ENCODE peak calls at places on chromosomes 4 and X, in four cellular contexts. B, A, V and E are unnamed samples.

GRCh38 chr4:38811307-38811706 is 6.7 kb upstream of the TLR1 start:
- DNase-seq in B (no peak), A (no peak), V (no peak), E (no peak)

GRCh38 chr4:184267206-184267608 is 49.5 kb upstream of the ENPP6 start:
- DNase-seq in B (no peak), A (no peak), V (no peak), E (no peak)

GRCh38 chrX:114889454-114889853 is 128.0 kb downstream of the IL13RA2 start:
- DNase-seq in B (no peak), A (no peak), V (no peak), E (no peak)

GRCh38 chr4:74661427-74662171 is 132.7 kb downstream of the BTC start:
- DNase-seq in B (no peak), A (no peak), V (no peak), E (no peak)

GRCh38 chr4:153497091-153497531 is 31.0 kb downstream of the TMEM131L start:
- DNase-seq in B (no peak), A (no peak), V (no peak), E (no peak)

GRCh38 chr4:8029689-8030088 is 90.0 kb upstream of the AFAP1 start:
- DNase-seq in B (no peak), A (no peak), V (no peak), E (no peak)

GRCh38 chrX:12360389-12360788 is 222.1 kb downstream of the FRMPD4 start:
- DNase-seq in B (no peak), A (no peak), V (no peak), E (no peak)

GRCh38 chr4:986428-986948 is 356 bp upstream of the IDUA start:
- DNase-seq in B (peak; percentile 79), A (no peak), V (no peak), E (no peak)

GRCh38 chr4:38791005-38791404 is 8.2 kb upstream of the TLR10 start:
- DNase-seq in B (no peak), A (no peak), V (no peak), E (no peak)

GRCh38 chr4:154982187-154983047 is 201.3 kb downstream of the RBM46 start:
- DNase-seq in B (peak; percentile 87), A (peak; percentile 68), V (no peak), E (peak; percentile 39)

GRCh38 chr4:2271279-2272025 is 9.5 kb upstream of the MXD4 start:
- DNase-seq in B (no peak), A (no peak), V (peak; percentile 69), E (no peak)

GRCh38 chrX:2692221-2693122 is 1.4 kb downstream of the CD99 start:
- DNase-seq in B (peak; percentile 50), A (no peak), V (peak; percentile 84), E (no peak)

GRCh38 chr4:139795476-139795875 is 129.9 kb downstream of the MGST2 start:
- DNase-seq in B (no peak), A (no peak), V (no peak), E (no peak)

GRCh38 chrX:72094894-72095293 is 36.8 kb downstream of the RTL5 start:
- DNase-seq in B (peak; percentile 46), A (no peak), V (peak; percentile 84), E (no peak)

GRCh38 chrX:43349363-43349762 is 306.7 kb upstream of the MAOA start:
- DNase-seq in B (peak; percentile 56), A (no peak), V (peak; percentile 22), E (peak; percentile 35)

GRCh38 chrX:154409222-154409871 is at the start of gene DNASE1L1:
- DNase-seq in B (peak; percentile 86), A (peak; percentile 92), V (peak; percentile 95), E (peak; percentile 96)

GRCh38 chr4:148435654-148436406 is 6.4 kb downstream of the NR3C2 start:
- DNase-seq in B (no peak), A (no peak), V (no peak), E (no peak)

GRCh38 chr4:81314897-81315470 is 100.0 kb upstream of the PRKG2 start:
- DNase-seq in B (no peak), A (no peak), V (no peak), E (no peak)

GRCh38 chr4:2868840-2869487 is 25.3 kb downstream of the ADD1 start:
- DNase-seq in B (no peak), A (no peak), V (no peak), E (no peak)

GRCh38 chr4:167934216-167934615 is 158.1 kb upstream of the ANXA10 start:
- DNase-seq in B (no peak), A (no peak), V (no peak), E (no peak)

GRCh38 chrX:68717196-68717595 is 69.7 kb downstream of the STARD8 start:
- DNase-seq in B (no peak), A (no peak), V (peak; percentile 43), E (peak; percentile 16)

GRCh38 chrX:53831662-53832635 is 145.4 kb upstream of the HUWE1 start:
- DNase-seq in B (peak; percentile 74), A (no peak), V (no peak), E (no peak)

GRCh38 chrX:18354369-18355329 is at the start of gene SCML2:
- DNase-seq in B (peak; percentile 39), A (peak; percentile 68), V (peak; percentile 79), E (peak; percentile 85)

GRCh38 chr4:100295792-100296191 is 105.5 kb upstream of the DDIT4L start:
- DNase-seq in B (no peak), A (no peak), V (no peak), E (no peak)

GRCh38 chrX:134542485-134542884 is 82.5 kb downstream of the HPRT1 start:
- DNase-seq in B (peak; percentile 46), A (no peak), V (no peak), E (no peak)

GRCh38 chrX:108139303-108139702 is 47.7 kb downstream of the ATG4A start:
- DNase-seq in B (peak; percentile 43), A (no peak), V (no peak), E (no peak)

GRCh38 chrX:55710701-55711100 is 6.8 kb upstream of the RRAGB start:
- DNase-seq in B (no peak), A (no peak), V (no peak), E (no peak)

GRCh38 chr4:122992111-122992510 is 69.7 kb upstream of the NUDT6 start:
- DNase-seq in B (no peak), A (no peak), V (no peak), E (no peak)

GRCh38 chr4:14100349-14100748 is 472.8 kb upstream of the BOD1L1 start:
- DNase-seq in B (no peak), A (no peak), V (no peak), E (no peak)

GRCh38 chrX:16123222-16123786 is at the start of gene GRPR:
- DNase-seq in B (peak; percentile 91), A (peak; percentile 72), V (peak; percentile 88), E (peak; percentile 67)

GRCh38 chr4:103099691-103100392 is at the start of gene BDH2:
- DNase-seq in B (peak; percentile 98), A (no peak), V (no peak), E (peak; percentile 45)

GRCh38 chr4:136121431-136121830 is 1410.9 kb downstream of the PCDH18 start:
- DNase-seq in B (no peak), A (no peak), V (no peak), E (no peak)

GRCh38 chr4:169253087-169253675 is 17.6 kb downstream of the SH3RF1 start:
- DNase-seq in B (no peak), A (no peak), V (no peak), E (no peak)

GRCh38 chr4:103207673-103208072 is 9.5 kb upstream of the CENPE start:
- DNase-seq in B (peak; percentile 74), A (no peak), V (no peak), E (no peak)

GRCh38 chr4:40305329-40306193 is 29.6 kb upstream of the CHRNA9 start:
- DNase-seq in B (no peak), A (no peak), V (no peak), E (no peak)

GRCh38 chr4:183960912-183961569 is 55.9 kb downstream of the STOX2 start:
- DNase-seq in B (no peak), A (no peak), V (no peak), E (no peak)

GRCh38 chrX:1389181-1389992 is 2.5 kb downstream of the SLC25A6 start:
- DNase-seq in B (no peak), A (peak; percentile 61), V (peak; percentile 81), E (peak; percentile 58)

GRCh38 chr4:56704074-56704473 is 23.0 kb upstream of the HOPX start:
- DNase-seq in B (no peak), A (no peak), V (no peak), E (no peak)

GRCh38 chr4:156901871-156902270 is 69.7 kb downstream of the PDGFC start:
- DNase-seq in B (no peak), A (no peak), V (no peak), E (no peak)

DNA sequence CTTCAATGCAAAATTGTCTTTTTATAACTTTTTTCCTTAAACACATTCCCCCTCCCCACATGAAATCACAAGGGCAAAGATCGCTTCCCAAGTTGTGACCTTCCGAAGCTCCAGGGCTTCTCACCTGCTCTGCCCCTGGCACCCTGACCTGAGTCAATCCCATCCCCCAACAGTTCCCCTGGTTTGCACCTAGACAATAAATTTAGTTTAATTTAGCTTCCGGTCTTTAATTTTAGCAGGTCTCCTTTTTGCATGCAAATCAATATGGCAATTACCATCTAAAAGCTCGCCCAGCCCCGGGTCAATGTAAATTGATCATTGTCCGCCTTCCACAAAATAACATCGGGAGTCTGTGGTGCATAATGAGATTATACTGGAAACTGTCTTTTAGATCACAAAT is 6.8 kb downstream of the BCOR start:
- DNase-seq in B (no peak), A (no peak), V (peak; percentile 6), E (no peak)
- H3K27me3 ChIP-seq in B (peaks cover 41% of the 10 kb centered on the region), A (no peaks in the 10 kb centered on the region), V (peaks cover 72% of the 10 kb centered on the region), E (no peaks in the 10 kb centered on the region)

DNA sequence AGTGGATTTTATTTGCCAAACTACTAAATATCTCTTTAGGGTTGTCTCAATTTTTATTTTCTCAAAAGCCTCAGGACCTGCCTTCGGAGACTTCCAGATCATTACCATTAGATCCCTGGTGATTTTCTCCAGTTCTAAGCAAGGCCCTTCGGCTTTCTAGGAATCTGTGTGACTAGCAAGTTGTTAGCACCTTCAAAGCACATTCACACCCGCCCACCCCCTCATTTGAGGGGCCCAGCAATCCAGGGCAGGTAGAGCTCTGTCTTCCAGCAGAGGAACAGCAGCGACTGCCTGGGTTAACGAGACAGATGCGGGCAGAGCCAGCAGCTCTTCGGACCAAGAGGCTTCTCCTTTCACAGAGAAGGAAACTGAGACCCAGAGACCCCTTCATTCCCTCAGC is 2.0 kb downstream of the WDR1 start:
- DNase-seq in B (no peak), A (no peak), V (no peak), E (no peak)
- H3K4me1 ChIP-seq in B (peaks cover 38% of the 10 kb centered on the region), A (peaks cover 64% of the 10 kb centered on the region), V (peaks cover 80% of the 10 kb centered on the region), E (peaks cover 73% of the 10 kb centered on the region)

DNA sequence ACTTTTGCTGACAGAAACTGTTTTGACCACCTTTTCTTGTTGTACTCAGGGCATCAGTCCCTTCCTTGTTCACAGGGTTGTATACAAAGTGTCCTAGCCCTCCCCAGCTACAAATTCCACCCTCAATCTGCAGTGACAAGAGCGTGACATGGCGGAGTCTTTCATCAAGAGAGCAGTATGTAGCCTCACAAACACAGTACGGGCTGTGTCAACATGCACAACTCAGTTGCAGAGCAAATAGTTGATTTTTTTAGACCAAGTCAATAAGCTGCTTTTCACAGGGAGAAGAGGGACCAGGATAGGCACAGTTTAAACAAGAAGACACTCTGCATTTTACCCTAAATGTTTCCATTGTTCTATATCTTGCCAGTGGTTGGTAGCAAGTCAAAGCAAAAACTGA is 8.6 kb upstream of the HS6ST2 start:
- DNase-seq in B (no peak), A (no peak), V (no peak), E (no peak)
- H3K27me3 ChIP-seq in B (no peaks in the 10 kb centered on the region), A (no peaks in the 10 kb centered on the region), V (no peaks in the 10 kb centered on the region), E (no peaks in the 10 kb centered on the region)

GRCh38 chr4:149825336-149825735 is 9.7 kb upstream of the IQCM start:
- DNase-seq in B (no peak), A (no peak), V (no peak), E (no peak)
- H3K4me1 ChIP-seq in B (peaks cover 6% of the 10 kb centered on the region), A (no peaks in the 10 kb centered on the region), V (no peaks in the 10 kb centered on the region), E (no peaks in the 10 kb centered on the region)